ENCODE peak calls at places on chromosomes 13 and 19, in seven cellular contexts. X is AG04450, A is pancreas, H is ascending aorta, Z is right atrium auricular region, P is Karpas-422, O is aorta. L is an unnamed sample.

GRCh38 chr13:100721885-100722512 is 47.4 kb upstream of the TMTC4 start:
- DNase-seq in X (peak; percentile 39), A (peak; percentile 27), H (no peak), Z (no peak), P (peak; percentile 84), O (no peak), L (no peak)

GRCh38 chr19:4730740-4731171 is 7.1 kb upstream of the DPP9 start:
- DNase-seq in X (no peak), A (no peak), H (no peak), Z (no peak), P (peak; percentile 86), O (no peak), L (peak; percentile 55)

GRCh38 chr13:77022341-77022740 is 4.6 kb downstream of the FBXL3 start:
- DNase-seq in X (no peak), A (no peak), H (no peak), Z (no peak), P (no peak), O (no peak), L (no peak)

GRCh38 chr19:29378543-29379105 is 147.2 kb upstream of the VSTM2B start:
- DNase-seq in X (no peak), A (no peak), H (no peak), Z (peak; percentile 23), P (no peak), O (no peak), L (no peak)

GRCh38 chr19:33416307-33417215 is 43.1 kb downstream of the CEBPG start:
- DNase-seq in X (no peak), A (no peak), H (no peak), Z (no peak), P (peak; percentile 84), O (no peak), L (peak; percentile 58)

GRCh38 chr13:99258210-99258860 is at the start of gene GPR18:
- DNase-seq in X (no peak), A (no peak), H (no peak), Z (no peak), P (peak; percentile 90), O (no peak), L (no peak)

GRCh38 chr19:19514215-19514633 is 1.1 kb downstream of the TSSK6 start:
- DNase-seq in X (no peak), A (peak; percentile 58), H (no peak), Z (peak; percentile 79), P (no peak), O (peak; percentile 90), L (peak; percentile 90)

GRCh38 chr19:15149704-15150103 is 42.5 kb downstream of the SYDE1 start:
- DNase-seq in X (no peak), A (no peak), H (no peak), Z (no peak), P (peak; percentile 32), O (no peak), L (no peak)

GRCh38 chr19:13044160-13044853 is 49.0 kb downstream of the NFIX start:
- DNase-seq in X (no peak), A (no peak), H (no peak), Z (no peak), P (no peak), O (no peak), L (no peak)

GRCh38 chr19:36771275-36772231 is 1.1 kb downstream of the ZNF850 start:
- DNase-seq in X (peak; percentile 58), A (peak; percentile 57), H (no peak), Z (peak; percentile 81), P (no peak), O (peak; percentile 85), L (peak; percentile 84)

GRCh38 chr19:48085904-48086864 is 24.4 kb downstream of the PLA2G4C start:
- DNase-seq in X (no peak), A (no peak), H (no peak), Z (no peak), P (peak; percentile 64), O (peak; percentile 14), L (no peak)

GRCh38 chr19:6528544-6529121 is 2.2 kb upstream of the TNFSF9 start:
- DNase-seq in X (no peak), A (no peak), H (no peak), Z (peak; percentile 72), P (peak; percentile 75), O (no peak), L (peak; percentile 83)

GRCh38 chr13:70310720-70311119 is 202.5 kb upstream of the KLHL1 start:
- DNase-seq in X (no peak), A (no peak), H (no peak), Z (no peak), P (peak; percentile 68), O (no peak), L (no peak)

GRCh38 chr13:80337706-80338105 is 3.2 kb downstream of the SPRY2 start:
- DNase-seq in X (no peak), A (no peak), H (no peak), Z (no peak), P (no peak), O (no peak), L (no peak)

GRCh38 chr19:51994048-51994644 is 7.5 kb upstream of the ZNF350 start:
- DNase-seq in X (no peak), A (no peak), H (no peak), Z (no peak), P (no peak), O (no peak), L (no peak)

GRCh38 chr13:43758834-43759233 is 27.9 kb downstream of the ENOX1 start:
- DNase-seq in X (no peak), A (no peak), H (no peak), Z (no peak), P (no peak), O (no peak), L (no peak)

GRCh38 chr19:55454787-55455243 is 6.6 kb downstream of the ISOC2 start:
- DNase-seq in X (no peak), A (no peak), H (no peak), Z (no peak), P (peak; percentile 87), O (no peak), L (peak; percentile 64)

GRCh38 chr19:39677931-39678889 is 22.5 kb downstream of the LGALS16 start:
- DNase-seq in X (no peak), A (peak; percentile 60), H (no peak), Z (no peak), P (no peak), O (no peak), L (no peak)

GRCh38 chr19:10294368-10294697 is 4.6 kb downstream of the ICAM5 start:
- DNase-seq in X (no peak), A (no peak), H (no peak), Z (no peak), P (no peak), O (no peak), L (no peak)

GRCh38 chr19:10292206-10292788 is 2.5 kb downstream of the ICAM5 start:
- DNase-seq in X (no peak), A (peak; percentile 85), H (peak; percentile 36), Z (no peak), P (peak; percentile 82), O (peak; percentile 94), L (peak; percentile 85)

GRCh38 chr19:10295305-10295846 is 5.6 kb downstream of the ICAM5 start:
- DNase-seq in X (no peak), A (no peak), H (no peak), Z (no peak), P (peak; percentile 72), O (no peak), L (peak; percentile 26)

GRCh38 chr19:10292789-10293636 is 3.3 kb downstream of the ICAM5 start:
- DNase-seq in X (no peak), A (no peak), H (no peak), Z (no peak), P (no peak), O (no peak), L (no peak)

GRCh38 chr19:10293637-10294367 is 4.0 kb downstream of the ICAM5 start:
- DNase-seq in X (no peak), A (no peak), H (no peak), Z (no peak), P (no peak), O (no peak), L (no peak)
- H3K27me3 ChIP-seq in X (peaks cover 8% of the 10 kb centered on the region), A (no peaks in the 10 kb centered on the region), H (peaks cover 15% of the 10 kb centered on the region), Z (peaks cover 56% of the 10 kb centered on the region), P (no peaks in the 10 kb centered on the region), O (no peaks in the 10 kb centered on the region), L (no peaks in the 10 kb centered on the region)

GRCh38 chr13:109611912-109612691 is 174.3 kb downstream of the IRS2 start:
- DNase-seq in X (no peak), A (no peak), H (no peak), Z (no peak), P (no peak), O (no peak), L (no peak)
- H3K4me3 ChIP-seq in X (no peak overlapping the region), A (no peak overlapping the region), H (no peak overlapping the region), Z (no peak overlapping the region), P (no peak overlapping the region), O (no peak overlapping the region), L (no peak overlapping the region)

DNA sequence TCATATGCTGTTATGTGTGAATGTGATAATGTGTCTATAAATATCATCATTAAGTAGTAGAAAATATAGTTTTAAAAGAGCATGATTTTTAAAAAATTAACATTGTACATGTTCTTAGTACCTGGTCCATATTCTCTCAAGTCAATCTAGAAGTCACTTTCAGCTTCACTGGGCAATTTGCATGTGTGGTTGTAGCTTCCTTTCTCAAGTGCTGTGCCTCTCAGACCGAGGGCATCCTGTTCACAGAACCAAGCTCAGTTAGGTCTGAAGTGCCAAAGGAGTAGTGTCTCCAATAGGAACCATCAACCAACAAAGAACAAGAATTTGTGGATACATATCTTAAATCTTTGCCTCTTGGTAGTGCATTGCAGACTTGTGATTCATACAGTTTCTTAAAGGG is 541.8 kb upstream of the SLC10A2 start:
- DNase-seq in X (no peak), A (no peak), H (no peak), Z (no peak), P (no peak), O (no peak), L (no peak)
- H3K27me3 ChIP-seq in X (no peaks in the 10 kb centered on the region), A (no peaks in the 10 kb centered on the region), H (no peaks in the 10 kb centered on the region), Z (no peaks in the 10 kb centered on the region), P (no peaks in the 10 kb centered on the region), O (no peaks in the 10 kb centered on the region), L (no peaks in the 10 kb centered on the region)

GRCh38 chr13:30408319-30409101 is 13.8 kb upstream of the UBE2L5 start:
- DNase-seq in X (peak; percentile 73), A (peak; percentile 97), H (peak; percentile 71), Z (peak; percentile 97), P (peak; percentile 97), O (peak; percentile 99), L (peak; percentile 98)
- H3K4me3 ChIP-seq in X (peak overlapping the region; percentile 35), A (no peak overlapping the region), H (peak overlapping the region; percentile 55), Z (peak overlapping the region; percentile 2), P (no peak overlapping the region), O (no peak overlapping the region), L (peak overlapping the region; percentile 31)

DNA sequence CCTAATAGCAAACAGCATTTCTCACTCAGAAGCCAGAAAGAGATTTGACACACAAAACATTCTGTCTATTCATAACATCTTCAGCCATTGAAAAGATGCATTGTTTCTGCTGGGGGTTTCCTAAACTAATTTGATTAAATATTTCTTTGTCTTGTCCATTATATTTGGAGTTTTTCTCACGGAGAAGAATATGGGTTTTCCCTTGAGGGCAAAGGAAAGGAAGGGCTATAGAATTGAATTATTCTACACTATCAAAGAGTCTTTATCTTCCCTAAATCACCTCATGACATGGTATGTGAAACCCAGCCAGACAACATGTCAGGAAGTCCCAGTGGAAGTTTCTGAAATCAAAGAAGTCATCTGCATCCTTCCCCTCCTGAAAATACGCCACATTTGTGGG is 186.4 kb downstream of the SHISA2 start:
- DNase-seq in X (no peak), A (no peak), H (no peak), Z (no peak), P (no peak), O (no peak), L (no peak)
- H3K27me3 ChIP-seq in X (no peaks in the 10 kb centered on the region), A (no peaks in the 10 kb centered on the region), H (no peaks in the 10 kb centered on the region), Z (no peaks in the 10 kb centered on the region), P (no peaks in the 10 kb centered on the region), O (no peaks in the 10 kb centered on the region), L (no peaks in the 10 kb centered on the region)

L was measured in right cardiac atrium.